ENCODE peak calls at places on chromosomes 4 and X, in nine cellular contexts. X is activated CD8-positive, alpha-beta T cell treated with anti-CD3 and anti-CD28 coated beads for 36 hours; I is H9; B is HCT116; V is mucosa of descending colon; Z is thoracic aorta; M is Calu3; P is glutamatergic neuron; U is cardiac fibroblast. Y is an unnamed sample.

GRCh38 chr4:169160825-169161224 is 109.9 kb downstream of the SH3RF1 start:
- DNase-seq in X (no peak), I (no peak), B (no peak), V (no peak), Z (no peak), M (no peak), P (no peak), U (peak), Y (no peak)

GRCh38 chrX:70613295-70613694 is 168.7 kb downstream of the DLG3 start:
- DNase-seq in X (no peak), I (no peak), B (no peak), V (peak), Z (no peak), M (no peak), P (no peak), U (peak), Y (no peak)

GRCh38 chr4:185792384-185793146 is 19.4 kb downstream of the SORBS2 start:
- DNase-seq in X (no peak), I (no peak), B (no peak), V (no peak), Z (no peak), M (peak), P (no peak), U (peak), Y (peak)

GRCh38 chr4:28464823-28465222 is 1604.2 kb downstream of the STIM2 start:
- DNase-seq in X (no peak), I (no peak), B (no peak), V (no peak), Z (no peak), M (no peak), P (no peak), U (no peak), Y (no peak)

GRCh38 chr4:10442976-10443375 is 14.2 kb downstream of the ZNF518B start:
- DNase-seq in X (no peak), I (no peak), B (no peak), V (no peak), Z (no peak), M (no peak), P (no peak), U (peak), Y (no peak)

GRCh38 chr4:3261411-3262207 is 12.7 kb downstream of the MSANTD1 start:
- DNase-seq in X (no peak), I (peak), B (no peak), V (no peak), Z (no peak), M (no peak), P (no peak), U (no peak), Y (peak)

GRCh38 chrX:33465137-33465536 is 253.8 kb upstream of the DMD start:
- DNase-seq in X (no peak), I (no peak), B (no peak), V (no peak), Z (no peak), M (no peak), P (no peak), U (no peak), Y (no peak)

GRCh38 chr4:42148453-42148852 is 4.0 kb downstream of the BEND4 start:
- DNase-seq in X (no peak), I (no peak), B (no peak), V (no peak), Z (no peak), M (no peak), P (no peak), U (no peak), Y (no peak)

GRCh38 chrX:130158311-130158710 is 7.3 kb downstream of the AIFM1 start:
- DNase-seq in X (no peak), I (no peak), B (no peak), V (no peak), Z (no peak), M (no peak), P (peak), U (no peak), Y (no peak)

GRCh38 chrX:9148626-9149385 is 114.9 kb upstream of the FAM9B start:
- DNase-seq in X (no peak), I (peak), B (no peak), V (no peak), Z (no peak), M (no peak), P (no peak), U (peak), Y (no peak)

GRCh38 chrX:9147086-9147485 is 113.2 kb upstream of the FAM9B start:
- DNase-seq in X (no peak), I (no peak), B (no peak), V (no peak), Z (no peak), M (no peak), P (no peak), U (no peak), Y (no peak)

GRCh38 chrX:9151772-9152307 is 117.9 kb upstream of the FAM9B start:
- DNase-seq in X (no peak), I (no peak), B (no peak), V (no peak), Z (no peak), M (no peak), P (no peak), U (no peak), Y (no peak)

GRCh38 chrX:9147631-9148189 is 113.8 kb upstream of the FAM9B start:
- DNase-seq in X (no peak), I (peak), B (no peak), V (no peak), Z (no peak), M (no peak), P (no peak), U (no peak), Y (no peak)

GRCh38 chrX:9149831-9150230 is 115.9 kb upstream of the FAM9B start:
- DNase-seq in X (no peak), I (no peak), B (no peak), V (no peak), Z (no peak), M (no peak), P (no peak), U (peak), Y (no peak)
- TF ChIP-seq CTCF in X (no peak), I (no peak), B (no peak), V (no peak), Z (no peak), M (no peak), P (no peak), U (no peak), Y (no peak)

DNA sequence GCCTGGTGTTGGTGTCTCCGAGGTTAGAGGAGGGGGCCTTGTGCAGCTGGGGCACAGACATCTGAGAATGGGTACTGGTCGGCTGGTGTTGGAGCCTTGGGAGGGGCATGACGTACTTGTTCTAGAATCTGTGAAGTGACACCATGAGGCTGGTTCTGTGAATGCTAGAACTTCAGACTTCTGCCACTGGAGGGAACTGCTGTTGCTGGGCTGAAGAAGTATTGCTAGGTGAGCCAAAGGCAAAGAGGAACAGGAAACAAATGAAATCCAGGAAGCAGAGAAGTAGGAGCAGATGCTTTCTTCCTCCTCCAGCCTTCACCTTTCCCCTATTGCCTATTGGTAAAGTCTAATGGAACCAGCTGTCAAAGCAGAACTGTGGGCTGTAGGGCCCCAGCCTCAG is 120.9 kb upstream of the DDIT4L start:
- DNase-seq in X (no peak), I (peak), B (peak), V (no peak), Z (no peak), M (no peak), P (no peak), U (no peak), Y (no peak)
- TF ChIP-seq CTCF in X (no peak), I (peak), B (peak), V (no peak), Z (no peak), M (no peak), P (no peak), U (peak), Y (no peak)

GRCh38 chr4:102612195-102612594 is 111.0 kb downstream of the NFKB1 start:
- DNase-seq in X (no peak), I (no peak), B (no peak), V (no peak), Z (no peak), M (no peak), P (no peak), U (no peak), Y (no peak)

GRCh38 chr4:102610476-102610875 is 109.3 kb downstream of the NFKB1 start:
- DNase-seq in X (no peak), I (no peak), B (no peak), V (peak), Z (no peak), M (no peak), P (peak), U (no peak), Y (no peak)

GRCh38 chr4:102608190-102608589 is 107.0 kb downstream of the NFKB1 start:
- DNase-seq in X (no peak), I (no peak), B (no peak), V (no peak), Z (no peak), M (no peak), P (no peak), U (peak), Y (no peak)

GRCh38 chr4:102612824-102613366 is 111.7 kb downstream of the NFKB1 start:
- DNase-seq in X (peak), I (no peak), B (no peak), V (no peak), Z (no peak), M (no peak), P (no peak), U (no peak), Y (no peak)

GRCh38 chr4:102610007-102610406 is 108.8 kb downstream of the NFKB1 start:
- DNase-seq in X (no peak), I (no peak), B (no peak), V (no peak), Z (no peak), M (no peak), P (no peak), U (peak), Y (no peak)
- TF ChIP-seq CTCF in X (no peak), I (peak), B (peak), V (no peak), Z (no peak), M (no peak), P (no peak), U (peak), Y (peak)

DNA sequence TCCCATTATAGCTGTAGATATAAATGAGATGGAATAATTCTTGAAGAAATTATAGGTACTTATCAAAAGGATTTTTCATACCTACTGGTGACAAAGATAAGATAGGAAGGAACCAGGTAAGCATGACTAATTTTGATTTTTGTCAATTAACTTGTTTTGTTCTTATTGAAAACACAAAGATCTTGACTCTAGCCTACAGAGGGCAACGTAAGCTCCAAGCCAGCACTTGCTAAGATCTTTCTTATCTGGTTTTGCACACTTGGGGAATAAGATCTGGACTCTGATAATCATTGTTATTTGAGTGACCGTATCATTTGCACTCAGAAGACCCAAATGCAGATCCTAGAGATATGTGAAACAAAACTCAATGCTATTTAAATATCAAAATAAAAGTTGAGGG is 223.4 kb downstream of the VEGFC start:
- DNase-seq in X (no peak), I (no peak), B (no peak), V (no peak), Z (no peak), M (no peak), P (no peak), U (peak), Y (no peak)
- TF ChIP-seq CTCF in X (no peak), I (no peak), B (no peak), V (no peak), Z (no peak), M (no peak), P (no peak), U (no peak), Y (peak)

DNA sequence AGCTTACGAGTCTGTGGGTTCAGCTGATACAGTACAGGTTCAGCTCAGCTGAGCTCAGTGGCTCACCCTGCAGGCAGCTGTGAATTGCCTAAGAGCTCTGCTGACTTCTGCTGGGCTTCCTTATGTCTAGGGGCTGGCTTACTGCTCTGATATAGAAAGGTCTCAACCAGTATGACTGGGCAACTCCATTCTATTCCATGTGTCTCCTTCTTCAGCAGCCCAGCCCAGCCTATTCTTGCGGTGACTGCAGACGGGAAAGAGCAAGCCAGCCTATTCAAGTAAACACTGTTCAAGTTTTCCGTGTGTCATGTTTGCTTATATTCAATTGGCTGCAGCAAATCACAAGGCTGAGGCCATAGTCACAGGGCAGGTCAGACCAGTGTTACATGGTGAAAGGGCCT is 615.4 kb upstream of the ZFP42 start:
- DNase-seq in X (no peak), I (peak), B (peak), V (peak), Z (no peak), M (peak), P (peak), U (peak), Y (no peak)
- TF ChIP-seq CTCF in X (no peak), I (peak), B (peak), V (peak), Z (no peak), M (no peak), P (no peak), U (no peak), Y (no peak)

GRCh38 chrX:69146739-69147138 is 18.5 kb downstream of the PJA1 start:
- DNase-seq in X (no peak), I (no peak), B (no peak), V (no peak), Z (no peak), M (no peak), P (no peak), U (no peak), Y (no peak)

GRCh38 chrX:69145714-69146113 is 19.5 kb downstream of the PJA1 start:
- DNase-seq in X (no peak), I (no peak), B (no peak), V (no peak), Z (no peak), M (no peak), P (no peak), U (no peak), Y (no peak)

GRCh38 chrX:69142688-69143239 is 22.5 kb downstream of the PJA1 start:
- DNase-seq in X (no peak), I (no peak), B (no peak), V (no peak), Z (no peak), M (no peak), P (peak), U (no peak), Y (no peak)

GRCh38 chrX:69145281-69145680 is 20.0 kb downstream of the PJA1 start:
- DNase-seq in X (no peak), I (no peak), B (no peak), V (no peak), Z (no peak), M (no peak), P (no peak), U (no peak), Y (no peak)

DNA sequence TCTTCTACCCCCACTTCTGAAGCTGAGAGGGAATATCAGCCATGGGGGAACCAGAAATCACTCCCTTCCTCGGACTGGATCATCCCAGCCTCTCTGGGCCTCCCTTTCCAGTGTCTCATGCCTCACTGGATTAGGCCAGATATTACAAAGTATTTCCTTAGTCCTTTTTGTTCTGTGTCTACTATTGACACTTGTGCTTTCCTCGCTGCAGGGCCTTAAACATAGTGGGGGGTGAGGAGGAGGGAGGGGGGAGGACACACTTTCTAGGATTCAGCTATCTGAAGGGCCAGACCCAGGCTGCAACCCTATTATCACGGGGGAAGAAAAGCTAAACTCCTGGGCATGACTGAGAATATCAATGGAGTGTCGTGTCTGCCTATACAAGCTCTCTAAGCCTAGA is 20.4 kb downstream of the PJA1 start:
- DNase-seq in X (no peak), I (no peak), B (no peak), V (no peak), Z (no peak), M (no peak), P (no peak), U (no peak), Y (no peak)
- TF ChIP-seq CTCF in X (no peak), I (no peak), B (no peak), V (no peak), Z (no peak), M (no peak), P (no peak), U (no peak), Y (no peak)

GRCh38 chr4:108649863-108650211 is 562 bp upstream of the OSTC start:
- DNase-seq in X (no peak), I (no peak), B (no peak), V (no peak), Z (no peak), M (no peak), P (no peak), U (no peak), Y (no peak)

GRCh38 chr4:108651068-108651794 is 832 bp downstream of the OSTC start:
- DNase-seq in X (no peak), I (no peak), B (no peak), V (peak), Z (no peak), M (no peak), P (no peak), U (peak), Y (no peak)

GRCh38 chr4:108646706-108647105 is 3.7 kb upstream of the OSTC start:
- DNase-seq in X (no peak), I (no peak), B (no peak), V (no peak), Z (no peak), M (no peak), P (no peak), U (no peak), Y (no peak)

GRCh38 chr4:108650212-108651067 is at the start of gene OSTC:
- DNase-seq in X (peak), I (peak), B (peak), V (peak), Z (peak), M (peak), P (peak), U (peak), Y (peak)
- TF ChIP-seq CTCF in X (no peak), I (peak), B (no peak), V (no peak), Z (no peak), M (no peak), P (no peak), U (no peak), Y (peak)

DNA sequence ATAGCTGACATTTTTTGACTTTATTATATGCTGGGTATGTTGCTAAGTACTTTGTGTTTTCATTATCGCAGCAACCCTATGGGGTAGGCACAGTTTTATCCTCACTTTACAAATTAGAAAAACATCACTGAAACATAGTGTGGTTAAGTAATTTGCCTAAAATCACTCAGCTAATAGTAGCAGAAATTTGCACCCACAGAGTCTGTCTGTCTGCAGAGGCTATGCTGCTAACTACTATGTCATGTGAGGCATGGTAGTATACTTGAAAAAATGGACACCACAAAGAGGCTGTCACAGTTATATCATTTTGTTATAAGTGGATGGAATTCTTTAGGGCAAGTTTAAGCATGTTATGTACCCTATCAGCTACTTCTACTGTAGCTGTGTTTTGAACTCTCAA is 69.0 kb downstream of the STAG2 start:
- DNase-seq in X (no peak), I (no peak), B (no peak), V (no peak), Z (no peak), M (no peak), P (no peak), U (no peak), Y (no peak)
- TF ChIP-seq CTCF in X (no peak), I (no peak), B (no peak), V (no peak), Z (no peak), M (no peak), P (no peak), U (no peak), Y (no peak)

GRCh38 chr4:67892905-67893304 is 9.1 kb upstream of the TMPRSS11D start:
- DNase-seq in X (no peak), I (peak), B (no peak), V (no peak), Z (no peak), M (no peak), P (no peak), U (no peak), Y (no peak)
- TF ChIP-seq CTCF in X (no peak), I (peak), B (peak), V (no peak), Z (no peak), M (no peak), P (no peak), U (peak), Y (no peak)